ENCODE peak calls at places on chromosome 14, in eight cellular contexts. One of them, this sample, is unnamed.

GRCh38 chr14:21833836-21834235 is 160.2 kb upstream of the OR4E1 start:
- DNase-seq in NCI-H1105: no peak
- DNase-seq in hypothalamus: no peak
- DNase-seq in ELR: no peak
- DNase-seq in nephron progenitor cell: no peak
- DNase-seq in hippocampal formation: no peak
- DNase-seq in NCI-H2081: no peak
- DNase-seq in SW480: no peak
- DNase-seq in this sample: no peak

GRCh38 chr14:75090353-75090752 is 20.9 kb downstream of the ZC2HC1C start:
- DNase-seq in NCI-H1105: no peak
- DNase-seq in hypothalamus: no peak
- DNase-seq in ELR: peak
- DNase-seq in nephron progenitor cell: no peak
- DNase-seq in hippocampal formation: no peak
- DNase-seq in NCI-H2081: no peak
- DNase-seq in SW480: no peak
- DNase-seq in this sample: no peak

GRCh38 chr14:99676657-99677056 is 7.4 kb upstream of the CYP46A1 start:
- DNase-seq in NCI-H1105: no peak
- DNase-seq in hypothalamus: no peak
- DNase-seq in ELR: peak
- DNase-seq in nephron progenitor cell: no peak
- DNase-seq in hippocampal formation: no peak
- DNase-seq in NCI-H2081: no peak
- DNase-seq in SW480: no peak
- DNase-seq in this sample: no peak

GRCh38 chr14:103613517-103613916 is 15.5 kb upstream of the KLC1 start:
- DNase-seq in NCI-H1105: no peak
- DNase-seq in hypothalamus: no peak
- DNase-seq in ELR: no peak
- DNase-seq in nephron progenitor cell: no peak
- DNase-seq in hippocampal formation: no peak
- DNase-seq in NCI-H2081: no peak
- DNase-seq in SW480: no peak
- DNase-seq in this sample: no peak

GRCh38 chr14:65092340-65092739 is 10.0 kb downstream of the MAX start:
- DNase-seq in NCI-H1105: no peak
- DNase-seq in hypothalamus: no peak
- DNase-seq in ELR: no peak
- DNase-seq in nephron progenitor cell: no peak
- DNase-seq in hippocampal formation: no peak
- DNase-seq in NCI-H2081: no peak
- DNase-seq in SW480: no peak
- DNase-seq in this sample: no peak

GRCh38 chr14:101187017-101187815 is 283.7 kb upstream of the RTL1 start:
- DNase-seq in NCI-H1105: no peak
- DNase-seq in hypothalamus: no peak
- DNase-seq in ELR: no peak
- DNase-seq in nephron progenitor cell: no peak
- DNase-seq in hippocampal formation: no peak
- DNase-seq in NCI-H2081: no peak
- DNase-seq in SW480: no peak
- DNase-seq in this sample: peak

GRCh38 chr14:85412756-85413155 is 117.2 kb upstream of the FLRT2 start:
- DNase-seq in NCI-H1105: no peak
- DNase-seq in hypothalamus: no peak
- DNase-seq in ELR: no peak
- DNase-seq in nephron progenitor cell: no peak
- DNase-seq in hippocampal formation: no peak
- DNase-seq in NCI-H2081: no peak
- DNase-seq in SW480: no peak
- DNase-seq in this sample: no peak

GRCh38 chr14:31435276-31435675 is 14.9 kb upstream of the HEATR5A start:
- DNase-seq in NCI-H1105: no peak
- DNase-seq in hypothalamus: no peak
- DNase-seq in ELR: no peak
- DNase-seq in nephron progenitor cell: no peak
- DNase-seq in hippocampal formation: no peak
- DNase-seq in NCI-H2081: no peak
- DNase-seq in SW480: no peak
- DNase-seq in this sample: no peak

GRCh38 chr14:23121401-23121800 is 2.3 kb upstream of the CEBPE start:
- DNase-seq in NCI-H1105: no peak
- DNase-seq in hypothalamus: no peak
- DNase-seq in ELR: peak
- DNase-seq in nephron progenitor cell: peak
- DNase-seq in hippocampal formation: no peak
- DNase-seq in NCI-H2081: no peak
- DNase-seq in SW480: no peak
- DNase-seq in this sample: no peak

GRCh38 chr14:31303654-31304053 is 96.1 kb upstream of the HECTD1 start:
- DNase-seq in NCI-H1105: no peak
- DNase-seq in hypothalamus: no peak
- DNase-seq in ELR: no peak
- DNase-seq in nephron progenitor cell: no peak
- DNase-seq in hippocampal formation: no peak
- DNase-seq in NCI-H2081: no peak
- DNase-seq in SW480: no peak
- DNase-seq in this sample: no peak

This sample was measured in NCI-H146.